ENCODE peak calls at places on chromosome 7, in seven cellular contexts. C is esophagus squamous epithelium, P is body of pancreas, M is endothelial cell of umbilical vein, Y is neural progenitor cell, F is cardiac muscle cell, N is heart right ventricle. V is an unnamed sample.

GRCh38 chr7:105637755-105638154 is 56.5 kb upstream of the EFCAB10 start:
- DNase-seq in N (no peak), F (no peak), P (no peak), Y (no peak), M (no peak), C (no peak), V (no peak)

GRCh38 chr7:84060000-84060399 is 134.6 kb downstream of the SEMA3A start:
- DNase-seq in F (no peak), C (no peak), N (no peak), Y (no peak), P (no peak), M (no peak), V (no peak)

GRCh38 chr7:67692425-67692824 is 695.8 kb downstream of the TYW1 start:
- DNase-seq in M (no peak), Y (no peak), P (peak), F (peak), N (no peak), C (no peak), V (no peak)

GRCh38 chr7:28149291-28150101 is 31.1 kb downstream of the JAZF1 start:
- DNase-seq in F (no peak), C (no peak), M (peak), P (no peak), N (no peak), Y (no peak), V (no peak)

GRCh38 chr7:79921976-79922375 is 212.7 kb upstream of the GNAI1 start:
- DNase-seq in C (no peak), M (no peak), Y (no peak), F (no peak), N (no peak), P (no peak), V (no peak)

GRCh38 chr7:23474829-23475578 is 4.7 kb upstream of the IGF2BP3 start:
- DNase-seq in C (no peak), Y (no peak), M (peak), P (no peak), N (no peak), F (no peak), V (no peak)

GRCh38 chr7:92848441-92848840 is 12.1 kb upstream of the CDK6 start:
- DNase-seq in C (no peak), P (no peak), N (no peak), Y (no peak), M (no peak), F (no peak), V (no peak)

GRCh38 chr7:24143547-24143946 is 140.4 kb upstream of the NPY start:
- DNase-seq in M (no peak), C (no peak), N (no peak), P (no peak), F (no peak), Y (no peak), V (no peak)

GRCh38 chr7:152615052-152615741 is 60.7 kb downstream of the XRCC2 start:
- DNase-seq in Y (peak), M (no peak), C (no peak), N (no peak), F (peak), P (peak), V (no peak)

GRCh38 chr7:112940314-112940732 is 146.3 kb downstream of the GPR85 start:
- DNase-seq in C (no peak), M (no peak), Y (no peak), F (no peak), N (no peak), P (no peak), V (no peak)

GRCh38 chr7:120985839-120986238 is 2.7 kb upstream of the CPED1 start:
- DNase-seq in M (no peak), C (no peak), N (no peak), P (no peak), Y (no peak), F (no peak), V (no peak)

GRCh38 chr7:145036592-145037386 is 200.9 kb upstream of the TPK1 start:
- DNase-seq in M (peak), F (peak), C (no peak), N (peak), Y (peak), P (peak), V (no peak)

GRCh38 chr7:106488465-106488864 is 172.5 kb downstream of the CCDC71L start:
- DNase-seq in C (no peak), Y (peak), P (no peak), M (no peak), N (no peak), F (no peak), V (no peak)

GRCh38 chr7:155815332-155816191 is 3.3 kb upstream of the SHH start:
- DNase-seq in F (peak), Y (peak), N (peak), P (peak), C (no peak), M (peak), V (no peak)

GRCh38 chr7:47520408-47520807 is 61.5 kb downstream of the TNS3 start:
- DNase-seq in C (no peak), N (peak), P (peak), M (no peak), F (peak), Y (no peak), V (peak)
- H3K27ac ChIP-seq in C (no peak), N (peak), P (no peak), M (no peak), F (no peak), Y (no peak), V (peak)

GRCh38 chr7:100478966-100479660 is at the start of gene TSC22D4:
- DNase-seq in P (peak), Y (peak), F (peak), M (peak), N (peak), C (peak), V (peak)

GRCh38 chr7:100475549-100475948 is 3.5 kb downstream of the TSC22D4 start:
- DNase-seq in Y (no peak), N (peak), C (no peak), P (no peak), F (no peak), M (no peak), V (no peak)

GRCh38 chr7:100476903-100477870 is 1.8 kb downstream of the TSC22D4 start:
- DNase-seq in Y (no peak), F (no peak), M (peak), C (no peak), P (no peak), N (peak), V (no peak)

GRCh38 chr7:100477871-100478248 is 1.2 kb downstream of the TSC22D4 start:
- DNase-seq in Y (no peak), N (no peak), C (no peak), P (no peak), F (no peak), M (no peak), V (no peak)

GRCh38 chr7:100476108-100476780 is 2.8 kb downstream of the TSC22D4 start:
- DNase-seq in F (no peak), N (peak), Y (no peak), C (no peak), M (no peak), P (no peak), V (no peak)
- H3K27ac ChIP-seq in F (peak), N (peak), Y (no peak), C (peak), M (no peak), P (peak), V (no peak)

GRCh38 chr7:151440799-151441443 is 980 bp upstream of the CRYGN start:
- DNase-seq in N (no peak), P (no peak), M (no peak), F (peak), Y (no peak), C (no peak), V (no peak)

GRCh38 chr7:151437866-151438516 is 1.9 kb downstream of the CRYGN start:
- DNase-seq in N (no peak), C (no peak), F (no peak), P (no peak), M (no peak), Y (no peak), V (no peak)

GRCh38 chr7:151438864-151439601 is 908 bp downstream of the CRYGN start:
- DNase-seq in N (no peak), P (no peak), F (no peak), M (no peak), C (no peak), Y (no peak), V (no peak)

GRCh38 chr7:151442776-151443496 is 3.0 kb upstream of the CRYGN start:
- DNase-seq in Y (no peak), P (no peak), F (peak), M (no peak), N (no peak), C (no peak), V (no peak)

GRCh38 chr7:151439855-151440798 is at the start of gene CRYGN:
- DNase-seq in M (no peak), N (no peak), F (no peak), P (no peak), C (no peak), Y (peak), V (no peak)
- H3K27ac ChIP-seq in M (no peak), N (no peak), F (no peak), P (no peak), C (peak), Y (no peak), V (no peak)

DNA sequence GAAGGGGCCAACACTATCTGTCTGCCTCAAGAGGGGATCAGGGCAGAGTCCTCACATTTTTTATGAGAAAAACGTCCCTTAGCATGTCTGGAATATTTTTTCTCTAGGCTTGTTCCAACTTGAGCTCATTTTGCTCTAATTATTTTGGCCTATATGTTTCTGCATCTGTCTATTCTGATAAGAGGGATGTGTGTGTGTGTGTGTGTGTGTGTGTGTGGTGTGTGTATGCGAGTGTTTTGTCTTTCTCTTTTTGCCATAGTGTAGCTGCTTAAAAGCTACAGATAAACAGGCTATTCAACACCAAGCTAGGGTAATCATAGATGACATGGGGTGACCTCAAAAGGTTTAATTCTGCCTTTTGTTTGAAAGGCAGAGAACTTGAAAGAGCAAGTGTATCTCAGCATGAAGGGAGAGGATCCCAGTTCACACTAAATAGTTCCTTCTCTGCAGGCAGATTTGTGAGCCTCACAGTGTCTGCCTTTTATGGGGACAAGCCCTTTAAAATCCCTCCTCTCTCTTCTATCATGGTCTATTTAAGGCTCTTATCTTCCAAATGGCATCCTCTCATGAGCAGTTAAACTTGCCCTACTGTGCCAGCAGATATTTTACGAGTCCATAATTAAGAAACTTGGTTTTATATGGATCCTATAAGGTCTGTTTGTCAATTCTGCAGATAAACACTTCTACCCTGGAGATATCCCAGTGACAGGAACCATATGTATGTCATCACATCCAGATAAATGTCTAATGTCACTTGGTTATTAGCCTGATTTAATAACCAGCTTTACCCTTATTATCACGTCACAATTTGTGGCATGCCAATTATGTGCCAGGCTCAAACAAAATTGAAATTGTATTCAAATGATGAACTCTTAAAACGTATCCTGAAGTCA is 202.9 kb upstream of the MTPN start:
- DNase-seq in P (no peak), M (no peak), C (no peak), F (no peak), N (no peak), Y (peak), V (no peak)
- H3K27ac ChIP-seq in P (no peak), M (no peak), C (no peak), F (peak), N (no peak), Y (no peak), V (no peak)

DNA sequence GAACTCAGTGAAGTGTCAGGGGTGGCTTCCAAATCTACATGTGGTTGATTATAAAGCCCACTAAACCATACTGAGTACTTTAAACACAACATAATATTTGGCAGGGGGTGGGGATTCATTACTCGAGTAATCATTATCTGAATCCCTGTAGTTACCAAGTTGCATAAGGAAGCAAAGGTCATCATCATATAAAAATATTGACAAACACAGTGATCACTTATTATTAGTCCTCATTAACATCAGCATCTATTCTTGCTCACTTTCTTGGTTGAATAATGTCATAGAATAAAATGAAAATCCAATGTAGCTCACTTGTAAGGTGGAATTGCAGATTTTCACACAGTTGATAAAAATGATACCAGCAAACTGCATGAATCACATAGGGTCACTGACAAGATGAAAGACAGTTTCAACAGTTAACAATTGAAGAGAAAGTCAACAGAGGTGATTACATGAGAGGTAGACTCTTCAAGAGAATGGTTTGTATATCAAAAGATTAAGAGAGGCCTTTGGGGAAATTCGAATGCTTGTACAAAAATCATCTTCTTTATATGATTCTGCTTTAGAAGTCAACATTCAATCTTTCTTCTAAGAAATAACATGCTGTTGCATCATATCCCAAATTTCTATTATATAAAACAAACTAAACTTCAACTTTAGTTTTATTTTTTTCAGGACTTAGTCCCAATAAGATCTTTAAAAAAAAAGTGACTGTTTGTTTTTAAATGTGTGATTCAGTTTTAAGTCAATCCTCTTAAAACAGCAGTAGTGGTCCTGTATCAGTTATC is 185.5 kb upstream of the KLF14 start:
- DNase-seq in N (no peak), M (no peak), F (no peak), P (no peak), C (no peak), Y (no peak), V (no peak)
- H3K27ac ChIP-seq in N (no peak), M (no peak), F (no peak), P (no peak), C (peak), Y (no peak), V (no peak)

GRCh38 chr7:51649-52048 is 140.7 kb upstream of the FAM20C start:
- DNase-seq in M (no peak), P (no peak), N (no peak), F (no peak), C (no peak), Y (no peak), V (no peak)

GRCh38 chr7:53531-53930 is 138.8 kb upstream of the FAM20C start:
- DNase-seq in P (no peak), M (no peak), N (no peak), C (no peak), F (no peak), Y (no peak), V (no peak)

GRCh38 chr7:55690-56248 is 136.6 kb upstream of the FAM20C start:
- DNase-seq in N (no peak), P (no peak), Y (no peak), M (no peak), C (no peak), F (no peak), V (no peak)

GRCh38 chr7:54615-55014 is 137.8 kb upstream of the FAM20C start:
- DNase-seq in N (no peak), Y (no peak), M (no peak), C (no peak), P (peak), F (no peak), V (no peak)

DNA sequence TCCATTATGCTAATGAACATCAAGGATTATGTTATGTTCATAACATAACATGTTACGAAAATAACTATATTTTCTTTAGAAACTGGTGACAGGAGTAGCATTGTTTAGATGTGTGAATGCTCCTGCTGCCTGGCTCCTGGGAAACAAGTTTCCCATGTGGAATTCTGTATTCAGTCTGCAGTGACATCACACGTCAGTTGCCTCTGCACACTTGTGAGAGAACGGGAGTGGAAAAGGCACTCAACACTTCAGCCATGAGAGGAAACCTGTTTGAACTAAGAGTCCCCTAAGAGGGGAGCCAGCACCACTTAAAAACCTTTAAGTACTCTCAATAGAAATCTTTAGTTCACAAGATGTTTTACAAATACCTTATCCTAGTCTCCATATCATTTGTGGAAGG is 140.3 kb upstream of the FAM20C start:
- DNase-seq in M (no peak), Y (no peak), N (no peak), P (no peak), C (no peak), F (no peak), V (no peak)
- H3K27ac ChIP-seq in M (no peak), Y (no peak), N (no peak), P (no peak), C (no peak), F (no peak), V (no peak)

GRCh38 chr7:135169936-135170222 is 628 bp downstream of the CYREN start:
- DNase-seq in F (no peak), P (no peak), C (no peak), M (no peak), Y (no peak), N (no peak), V (no peak)
- H3K27ac ChIP-seq in F (peak), P (peak), C (peak), M (peak), Y (peak), N (peak), V (peak)

DNA sequence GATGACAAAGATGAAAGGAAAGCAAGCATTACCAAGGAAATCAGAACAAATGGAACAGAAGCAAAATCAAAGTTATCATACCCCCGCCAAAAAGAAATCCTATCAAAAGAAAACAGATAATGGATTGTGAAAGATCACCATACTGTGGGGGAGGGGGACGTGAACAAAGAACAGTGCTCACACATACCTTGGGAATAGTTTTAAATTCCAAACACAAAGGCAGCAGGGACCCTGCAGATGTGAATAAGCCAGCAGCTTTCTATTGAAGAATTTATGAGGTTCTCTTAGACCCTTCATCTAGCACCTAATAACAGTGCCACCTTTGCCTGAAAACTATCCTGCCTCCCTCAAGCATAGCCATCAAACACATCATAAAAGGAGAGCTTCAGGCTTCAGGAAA is 94.0 kb downstream of the AKR1D1 start:
- DNase-seq in M (no peak), Y (peak), P (no peak), F (no peak), N (no peak), C (no peak), V (no peak)
- H3K27ac ChIP-seq in M (no peak), Y (peak), P (no peak), F (no peak), N (no peak), C (no peak), V (no peak)

DNA sequence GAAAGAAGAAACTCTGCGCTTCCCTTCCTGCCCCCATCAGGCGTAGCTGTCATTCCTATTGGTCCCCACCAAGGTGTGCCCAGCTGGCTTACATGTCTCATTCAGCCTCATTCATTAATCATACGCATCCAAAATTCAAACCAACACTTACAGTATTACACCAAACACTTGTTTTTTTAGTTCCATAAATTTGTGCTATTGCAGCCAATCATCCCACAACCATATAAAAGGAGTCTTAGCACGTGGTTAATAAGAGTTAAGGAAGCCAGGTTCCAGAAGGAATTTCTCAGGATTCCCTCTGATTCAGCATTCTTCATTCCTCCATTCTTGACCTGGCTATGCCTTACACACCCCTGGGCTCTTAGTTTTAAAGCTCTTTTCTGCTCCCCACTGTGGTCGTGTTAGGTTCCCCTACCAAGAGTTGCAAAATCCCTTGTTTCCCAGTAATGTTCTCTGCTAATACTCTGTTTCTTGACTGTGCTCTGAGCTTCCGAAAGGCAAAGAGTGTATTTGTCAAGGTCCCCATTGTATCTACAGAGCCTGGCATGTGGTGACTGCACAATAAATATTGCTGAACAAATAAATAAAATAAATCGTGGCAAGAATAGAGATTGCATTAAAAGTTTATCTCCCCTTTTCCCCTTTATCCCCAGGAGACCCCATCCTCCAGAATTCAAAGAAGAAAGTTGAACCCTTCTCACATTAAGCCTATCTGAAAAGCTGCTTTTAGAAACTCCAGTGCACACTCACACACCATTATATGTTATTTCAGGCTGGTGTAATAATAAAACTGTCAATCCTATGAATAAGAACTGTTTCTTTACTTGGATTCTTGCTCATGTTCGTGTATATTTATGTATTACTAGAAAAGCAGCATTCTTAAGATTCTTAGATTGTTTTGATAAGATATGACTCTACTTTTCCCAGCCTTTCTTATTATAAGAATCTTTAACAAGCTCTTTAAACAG is 514.4 kb downstream of the INHBA start:
- DNase-seq in N (no peak), C (no peak), Y (no peak), P (no peak), M (peak), F (peak), V (peak)
- H3K27ac ChIP-seq in N (no peak), C (no peak), Y (no peak), P (no peak), M (peak), F (no peak), V (peak)

DNA sequence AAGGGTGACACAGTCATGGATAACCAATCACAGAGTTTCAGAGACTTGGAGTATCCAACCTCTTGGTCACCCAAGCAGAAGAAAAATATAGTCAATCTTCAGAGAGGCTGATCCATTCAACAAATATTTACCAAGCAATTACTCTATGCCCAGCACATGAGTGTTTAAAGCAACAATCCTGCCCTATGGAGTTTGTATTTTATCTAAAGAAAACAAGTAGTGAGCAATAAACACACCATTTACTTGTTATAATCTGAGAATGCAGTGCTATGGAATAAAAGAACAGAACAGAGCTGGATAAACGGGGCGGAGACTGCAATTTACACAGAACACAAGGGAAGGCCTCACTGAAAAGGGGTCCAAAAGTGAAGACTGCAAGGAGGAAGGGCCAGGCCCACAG is 63.8 kb downstream of the GRB10 start:
- DNase-seq in M (no peak), Y (no peak), C (no peak), P (no peak), N (no peak), F (no peak), V (no peak)
- H3K27ac ChIP-seq in M (no peak), Y (no peak), C (no peak), P (peak), N (no peak), F (no peak), V (no peak)